ENCODE peak calls at places on chromosomes 13 and 19, in ten cellular contexts. One of them, this sample, is unnamed.

GRCh38 chr13:76210262-76210661 is 574.1 kb downstream of the LMO7 start:
- DNase-seq in cardiac muscle cell: peak
- DNase-seq in uterus: no peak
- DNase-seq in fibroblast of lung: peak
- DNase-seq in A549: no peak
- DNase-seq in SK-N-SH: no peak
- DNase-seq in heart left ventricle: peak
- DNase-seq in tibial nerve: no peak
- DNase-seq in colonic mucosa: no peak
- DNase-seq in mammary epithelial cell: peak
- DNase-seq in this sample: no peak

GRCh38 chr13:30681489-30682242 is 53.7 kb upstream of the ALOX5AP start:
- DNase-seq in cardiac muscle cell: peak
- DNase-seq in uterus: peak
- DNase-seq in fibroblast of lung: peak
- DNase-seq in A549: no peak
- DNase-seq in SK-N-SH: peak
- DNase-seq in heart left ventricle: no peak
- DNase-seq in tibial nerve: no peak
- DNase-seq in colonic mucosa: no peak
- DNase-seq in mammary epithelial cell: no peak
- DNase-seq in this sample: peak

GRCh38 chr19:5338661-5339469 is 1.7 kb downstream of the PTPRS start:
- DNase-seq in cardiac muscle cell: no peak
- DNase-seq in uterus: no peak
- DNase-seq in fibroblast of lung: no peak
- DNase-seq in A549: no peak
- DNase-seq in SK-N-SH: peak
- DNase-seq in heart left ventricle: no peak
- DNase-seq in tibial nerve: no peak
- DNase-seq in colonic mucosa: no peak
- DNase-seq in mammary epithelial cell: no peak
- DNase-seq in this sample: no peak

GRCh38 chr13:45678282-45678681 is 23.8 kb upstream of the CBY2 start:
- DNase-seq in cardiac muscle cell: no peak
- DNase-seq in uterus: no peak
- DNase-seq in fibroblast of lung: peak
- DNase-seq in A549: no peak
- DNase-seq in SK-N-SH: no peak
- DNase-seq in heart left ventricle: no peak
- DNase-seq in tibial nerve: no peak
- DNase-seq in colonic mucosa: no peak
- DNase-seq in mammary epithelial cell: no peak
- DNase-seq in this sample: no peak

GRCh38 chr13:23980160-23980551 is 82.9 kb upstream of the C1QTNF9B start:
- DNase-seq in cardiac muscle cell: peak
- DNase-seq in uterus: peak
- DNase-seq in fibroblast of lung: peak
- DNase-seq in A549: peak
- DNase-seq in SK-N-SH: peak
- DNase-seq in heart left ventricle: peak
- DNase-seq in tibial nerve: peak
- DNase-seq in colonic mucosa: peak
- DNase-seq in mammary epithelial cell: peak
- DNase-seq in this sample: peak

GRCh38 chr13:94550030-94550738 is 45.8 kb downstream of the TGDS start:
- DNase-seq in cardiac muscle cell: peak
- DNase-seq in uterus: peak
- DNase-seq in fibroblast of lung: peak
- DNase-seq in A549: peak
- DNase-seq in SK-N-SH: no peak
- DNase-seq in heart left ventricle: no peak
- DNase-seq in tibial nerve: peak
- DNase-seq in colonic mucosa: no peak
- DNase-seq in mammary epithelial cell: no peak
- DNase-seq in this sample: peak

GRCh38 chr19:3783660-3784584 is 2.3 kb downstream of the MATK start:
- DNase-seq in cardiac muscle cell: no peak
- DNase-seq in uterus: no peak
- DNase-seq in fibroblast of lung: no peak
- DNase-seq in A549: no peak
- DNase-seq in SK-N-SH: peak
- DNase-seq in heart left ventricle: no peak
- DNase-seq in tibial nerve: no peak
- DNase-seq in colonic mucosa: no peak
- DNase-seq in mammary epithelial cell: no peak
- DNase-seq in this sample: no peak

GRCh38 chr19:1970003-1970805 is 29.2 kb downstream of the CSNK1G2 start:
- DNase-seq in cardiac muscle cell: no peak
- DNase-seq in uterus: no peak
- DNase-seq in fibroblast of lung: peak
- DNase-seq in A549: no peak
- DNase-seq in SK-N-SH: no peak
- DNase-seq in heart left ventricle: no peak
- DNase-seq in tibial nerve: no peak
- DNase-seq in colonic mucosa: no peak
- DNase-seq in mammary epithelial cell: peak
- DNase-seq in this sample: no peak

GRCh38 chr19:40502647-40503046 is 35.8 kb downstream of the SPTBN4 start:
- DNase-seq in cardiac muscle cell: no peak
- DNase-seq in uterus: no peak
- DNase-seq in fibroblast of lung: no peak
- DNase-seq in A549: peak
- DNase-seq in SK-N-SH: no peak
- DNase-seq in heart left ventricle: no peak
- DNase-seq in tibial nerve: no peak
- DNase-seq in colonic mucosa: no peak
- DNase-seq in mammary epithelial cell: no peak
- DNase-seq in this sample: no peak

GRCh38 chr19:36986131-36986530 is 70.0 kb downstream of the ZNF568 start:
- DNase-seq in cardiac muscle cell: no peak
- DNase-seq in uterus: no peak
- DNase-seq in fibroblast of lung: no peak
- DNase-seq in A549: no peak
- DNase-seq in SK-N-SH: no peak
- DNase-seq in heart left ventricle: no peak
- DNase-seq in tibial nerve: no peak
- DNase-seq in colonic mucosa: no peak
- DNase-seq in mammary epithelial cell: no peak
- DNase-seq in this sample: no peak

GRCh38 chr19:13396256-13397080 is 109.8 kb downstream of the CACNA1A start:
- DNase-seq in cardiac muscle cell: peak
- DNase-seq in uterus: no peak
- DNase-seq in fibroblast of lung: peak
- DNase-seq in A549: peak
- DNase-seq in SK-N-SH: no peak
- DNase-seq in heart left ventricle: peak
- DNase-seq in tibial nerve: peak
- DNase-seq in colonic mucosa: peak
- DNase-seq in mammary epithelial cell: peak
- DNase-seq in this sample: peak

GRCh38 chr13:27040826-27041108 is 130.8 kb downstream of the USP12 start:
- DNase-seq in cardiac muscle cell: no peak
- DNase-seq in uterus: no peak
- DNase-seq in fibroblast of lung: no peak
- DNase-seq in A549: no peak
- DNase-seq in SK-N-SH: no peak
- DNase-seq in heart left ventricle: no peak
- DNase-seq in tibial nerve: no peak
- DNase-seq in colonic mucosa: no peak
- DNase-seq in mammary epithelial cell: no peak
- DNase-seq in this sample: no peak

GRCh38 chr13:27044837-27045570 is 126.6 kb downstream of the USP12 start:
- DNase-seq in cardiac muscle cell: no peak
- DNase-seq in uterus: no peak
- DNase-seq in fibroblast of lung: no peak
- DNase-seq in A549: no peak
- DNase-seq in SK-N-SH: no peak
- DNase-seq in heart left ventricle: no peak
- DNase-seq in tibial nerve: no peak
- DNase-seq in colonic mucosa: no peak
- DNase-seq in mammary epithelial cell: no peak
- DNase-seq in this sample: no peak

GRCh38 chr13:27041341-27041740 is 130.3 kb downstream of the USP12 start:
- DNase-seq in cardiac muscle cell: no peak
- DNase-seq in uterus: no peak
- DNase-seq in fibroblast of lung: no peak
- DNase-seq in A549: no peak
- DNase-seq in SK-N-SH: no peak
- DNase-seq in heart left ventricle: no peak
- DNase-seq in tibial nerve: no peak
- DNase-seq in colonic mucosa: no peak
- DNase-seq in mammary epithelial cell: no peak
- DNase-seq in this sample: no peak

GRCh38 chr13:27039171-27039701 is 132.4 kb downstream of the USP12 start:
- DNase-seq in cardiac muscle cell: no peak
- DNase-seq in uterus: no peak
- DNase-seq in fibroblast of lung: no peak
- DNase-seq in A549: no peak
- DNase-seq in SK-N-SH: no peak
- DNase-seq in heart left ventricle: no peak
- DNase-seq in tibial nerve: no peak
- DNase-seq in colonic mucosa: no peak
- DNase-seq in mammary epithelial cell: no peak
- DNase-seq in this sample: no peak

GRCh38 chr13:27043013-27043412 is 128.6 kb downstream of the USP12 start:
- DNase-seq in cardiac muscle cell: peak
- DNase-seq in uterus: no peak
- DNase-seq in fibroblast of lung: peak
- DNase-seq in A549: peak
- DNase-seq in SK-N-SH: peak
- DNase-seq in heart left ventricle: no peak
- DNase-seq in tibial nerve: peak
- DNase-seq in colonic mucosa: no peak
- DNase-seq in mammary epithelial cell: peak
- DNase-seq in this sample: peak
- H3K4me3 ChIP-seq in cardiac muscle cell: no peak
- H3K4me3 ChIP-seq in uterus: no peak
- H3K4me3 ChIP-seq in fibroblast of lung: no peak
- H3K4me3 ChIP-seq in A549: no peak
- H3K4me3 ChIP-seq in SK-N-SH: no peak
- H3K4me3 ChIP-seq in heart left ventricle: no peak
- H3K4me3 ChIP-seq in tibial nerve: no peak
- H3K4me3 ChIP-seq in colonic mucosa: no peak
- H3K4me3 ChIP-seq in mammary epithelial cell: no peak
- H3K4me3 ChIP-seq in this sample: no peak

GRCh38 chr19:33310606-33311325 is 8.4 kb upstream of the CEBPA start:
- DNase-seq in cardiac muscle cell: no peak
- DNase-seq in uterus: no peak
- DNase-seq in fibroblast of lung: no peak
- DNase-seq in A549: no peak
- DNase-seq in SK-N-SH: no peak
- DNase-seq in heart left ventricle: no peak
- DNase-seq in tibial nerve: no peak
- DNase-seq in colonic mucosa: peak
- DNase-seq in mammary epithelial cell: no peak
- DNase-seq in this sample: no peak

GRCh38 chr19:33306853-33307792 is 4.8 kb upstream of the CEBPA start:
- DNase-seq in cardiac muscle cell: no peak
- DNase-seq in uterus: no peak
- DNase-seq in fibroblast of lung: no peak
- DNase-seq in A549: no peak
- DNase-seq in SK-N-SH: no peak
- DNase-seq in heart left ventricle: no peak
- DNase-seq in tibial nerve: no peak
- DNase-seq in colonic mucosa: no peak
- DNase-seq in mammary epithelial cell: no peak
- DNase-seq in this sample: no peak

GRCh38 chr19:33312065-33312464 is 9.7 kb upstream of the CEBPA start:
- DNase-seq in cardiac muscle cell: no peak
- DNase-seq in uterus: no peak
- DNase-seq in fibroblast of lung: no peak
- DNase-seq in A549: no peak
- DNase-seq in SK-N-SH: no peak
- DNase-seq in heart left ventricle: no peak
- DNase-seq in tibial nerve: no peak
- DNase-seq in colonic mucosa: no peak
- DNase-seq in mammary epithelial cell: no peak
- DNase-seq in this sample: no peak

GRCh38 chr19:33309826-33310225 is 7.5 kb upstream of the CEBPA start:
- DNase-seq in cardiac muscle cell: no peak
- DNase-seq in uterus: no peak
- DNase-seq in fibroblast of lung: no peak
- DNase-seq in A549: no peak
- DNase-seq in SK-N-SH: no peak
- DNase-seq in heart left ventricle: no peak
- DNase-seq in tibial nerve: no peak
- DNase-seq in colonic mucosa: no peak
- DNase-seq in mammary epithelial cell: no peak
- DNase-seq in this sample: no peak

DNA sequence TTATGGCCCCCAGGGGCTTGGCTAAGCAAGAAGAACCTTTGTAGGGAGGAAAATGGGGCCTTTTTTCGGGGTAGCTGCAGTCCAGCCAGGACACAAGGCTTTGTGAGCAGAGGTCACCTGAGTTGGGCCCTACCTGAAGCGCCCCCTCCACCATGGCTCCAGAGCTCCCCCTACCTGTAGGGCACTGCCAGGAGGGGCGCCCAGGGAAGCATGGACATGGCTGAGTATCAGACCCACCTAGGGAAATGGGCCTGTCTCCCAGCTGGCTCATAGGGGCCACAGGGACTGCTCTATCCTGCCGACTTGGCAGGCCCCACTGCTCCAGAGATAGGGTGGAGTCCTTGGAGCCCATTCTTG is 9.0 kb upstream of the CEBPA start:
- DNase-seq in cardiac muscle cell: no peak
- DNase-seq in uterus: no peak
- DNase-seq in fibroblast of lung: no peak
- DNase-seq in A549: no peak
- DNase-seq in SK-N-SH: no peak
- DNase-seq in heart left ventricle: no peak
- DNase-seq in tibial nerve: no peak
- DNase-seq in colonic mucosa: peak
- DNase-seq in mammary epithelial cell: no peak
- DNase-seq in this sample: no peak
- TF ChIP-seq CTCF in cardiac muscle cell: peak
- TF ChIP-seq CTCF in uterus: no peak
- TF ChIP-seq CTCF in fibroblast of lung: no peak
- TF ChIP-seq CTCF in A549: peak
- TF ChIP-seq CTCF in SK-N-SH: peak
- TF ChIP-seq CTCF in heart left ventricle: no peak
- TF ChIP-seq CTCF in tibial nerve: no peak
- TF ChIP-seq CTCF in colonic mucosa: peak
- TF ChIP-seq CTCF in mammary epithelial cell: peak
- TF ChIP-seq CTCF in this sample: no peak

GRCh38 chr13:96299235-96299634 is 209.3 kb downstream of the HS6ST3 start:
- DNase-seq in cardiac muscle cell: no peak
- DNase-seq in uterus: no peak
- DNase-seq in fibroblast of lung: no peak
- DNase-seq in A549: no peak
- DNase-seq in SK-N-SH: no peak
- DNase-seq in heart left ventricle: no peak
- DNase-seq in tibial nerve: no peak
- DNase-seq in colonic mucosa: no peak
- DNase-seq in mammary epithelial cell: no peak
- DNase-seq in this sample: no peak
- H3K27ac ChIP-seq in cardiac muscle cell: no peak
- H3K27ac ChIP-seq in uterus: no peak
- H3K27ac ChIP-seq in fibroblast of lung: no peak
- H3K27ac ChIP-seq in A549: no peak
- H3K27ac ChIP-seq in SK-N-SH: no peak
- H3K27ac ChIP-seq in heart left ventricle: no peak
- H3K27ac ChIP-seq in tibial nerve: no peak
- H3K27ac ChIP-seq in colonic mucosa: no peak
- H3K27ac ChIP-seq in mammary epithelial cell: no peak
- H3K27ac ChIP-seq in this sample: no peak

GRCh38 chr19:45815501-45816216 is 551 bp upstream of the RSPH6A start:
- DNase-seq in cardiac muscle cell: peak
- DNase-seq in uterus: no peak
- DNase-seq in fibroblast of lung: peak
- DNase-seq in A549: no peak
- DNase-seq in SK-N-SH: peak
- DNase-seq in heart left ventricle: no peak
- DNase-seq in tibial nerve: no peak
- DNase-seq in colonic mucosa: no peak
- DNase-seq in mammary epithelial cell: no peak
- DNase-seq in this sample: no peak
- H3K4me3 ChIP-seq in cardiac muscle cell: peak
- H3K4me3 ChIP-seq in uterus: peak
- H3K4me3 ChIP-seq in fibroblast of lung: no peak
- H3K4me3 ChIP-seq in A549: no peak
- H3K4me3 ChIP-seq in SK-N-SH: peak
- H3K4me3 ChIP-seq in heart left ventricle: peak
- H3K4me3 ChIP-seq in tibial nerve: no peak
- H3K4me3 ChIP-seq in colonic mucosa: peak
- H3K4me3 ChIP-seq in mammary epithelial cell: no peak
- H3K4me3 ChIP-seq in this sample: no peak

This sample was measured in AG04450.